ENCODE peak calls at places on chromosomes 13 and 19, in four cellular contexts. Q, T, I and E are unnamed samples.

GRCh38 chr13:44719857-44720671 is 143.9 kb upstream of the TSC22D1 start:
- DNase-seq in Q (no peak), I (no peak), T (peak), E (peak)

GRCh38 chr19:45863840-45864628 is at the start of gene FOXA3:
- DNase-seq in Q (no peak), I (peak), T (peak), E (peak)

GRCh38 chr19:44927746-44928145 is 13.3 kb downstream of the APOC1 start:
- DNase-seq in T (no peak), Q (no peak), I (no peak), E (peak)

GRCh38 chr19:27796540-27796939 is 1416.4 kb downstream of the UQCRFS1 start:
- DNase-seq in T (no peak), Q (no peak), I (no peak), E (no peak)

GRCh38 chr13:99151516-99151915 is 49.1 kb upstream of the UBAC2 start:
- DNase-seq in Q (no peak), I (peak), T (no peak), E (peak)

GRCh38 chr13:71169125-71169524 is 697.9 kb downstream of the DACH1 start:
- DNase-seq in Q (no peak), T (no peak), I (no peak), E (no peak)

GRCh38 chr19:19817357-19817756 is 4.2 kb downstream of the ZNF506 start:
- DNase-seq in I (no peak), Q (no peak), T (no peak), E (no peak)

GRCh38 chr19:903266-903797 is 9.7 kb downstream of the R3HDM4 start:
- DNase-seq in I (no peak), Q (no peak), T (no peak), E (peak)

GRCh38 chr13:86464193-86464592 is 665.0 kb upstream of the SLITRK6 start:
- DNase-seq in T (no peak), Q (no peak), I (no peak), E (no peak)

GRCh38 chr19:15367439-15367838 is 12.1 kb downstream of the AKAP8 start:
- DNase-seq in I (no peak), Q (no peak), T (no peak), E (no peak)

GRCh38 chr13:80862466-80862865 is 521.5 kb upstream of the SPRY2 start:
- DNase-seq in Q (no peak), I (no peak), T (no peak), E (no peak)

GRCh38 chr13:30216111-30216510 is 91.2 kb downstream of the KATNAL1 start:
- DNase-seq in Q (no peak), I (no peak), T (no peak), E (no peak)

DNA sequence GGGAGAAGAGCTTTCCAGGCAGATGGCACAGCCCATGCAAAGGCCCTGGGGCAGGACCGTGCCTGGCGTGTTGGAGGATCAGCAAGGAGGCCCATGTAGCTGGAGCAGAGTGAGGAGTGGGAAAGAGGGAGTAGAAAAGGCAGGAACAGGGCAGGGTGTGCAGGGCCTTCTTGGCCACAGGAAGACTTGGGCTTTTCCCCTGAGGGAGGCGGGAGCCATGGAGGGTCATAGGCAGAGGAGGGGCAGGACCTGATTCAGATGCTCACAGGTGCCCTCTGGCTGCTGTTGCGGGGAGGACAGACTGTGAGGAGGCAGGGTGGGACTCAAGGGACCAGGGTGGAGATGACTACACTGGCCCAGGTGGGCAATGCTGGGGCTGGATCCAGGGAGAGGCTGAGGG is 13.8 kb upstream of the PTPRS start:
- DNase-seq in Q (no peak), I (peak), T (no peak), E (no peak)
- TF ChIP-seq FOS in Q (no peak), I (no peak), T (no peak), E (no peak)

GRCh38 chr19:53055117-53055516 is 10.6 kb downstream of the ERVV-2 start:
- DNase-seq in I (no peak), Q (no peak), T (no peak), E (peak)

DNA sequence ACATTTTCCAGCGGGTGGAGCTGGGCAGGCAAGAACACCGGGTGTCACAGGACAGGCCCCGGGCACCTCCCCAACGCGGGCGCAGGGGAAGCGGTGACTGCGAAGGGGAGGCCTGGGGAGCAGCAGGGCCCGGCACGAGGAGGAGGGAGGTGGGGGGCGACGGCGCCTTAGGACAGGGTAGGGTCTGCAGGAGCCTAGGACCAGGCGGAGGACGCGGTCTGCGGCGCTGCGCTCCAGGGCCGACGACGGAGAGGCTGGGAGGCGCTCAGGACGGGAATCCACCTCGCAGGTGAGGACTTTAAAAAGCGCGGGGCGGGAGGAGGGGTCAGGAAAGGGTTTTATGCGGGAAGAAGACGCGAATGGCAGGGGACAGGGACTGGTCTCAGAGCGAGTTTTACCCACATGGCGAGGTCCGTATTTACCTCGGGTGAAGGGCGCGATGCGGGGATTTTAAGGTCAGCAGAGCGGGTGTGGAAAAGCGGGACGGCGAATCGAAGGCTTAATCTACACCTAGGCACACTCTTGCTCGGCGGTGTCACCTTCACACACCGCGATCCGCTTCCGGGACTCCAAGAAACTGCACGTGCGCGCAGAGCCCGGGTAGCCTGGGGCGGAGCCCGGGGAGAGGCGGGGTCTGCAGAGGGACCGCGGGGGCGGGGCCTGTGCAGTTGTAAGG is 13.5 kb downstream of the ERVV-2 start:
- DNase-seq in Q (no peak), T (no peak), I (no peak), E (no peak)
- H3K4me2 ChIP-seq in Q (no peak), T (no peak), I (no peak), E (peak)

GRCh38 chr13:112835344-112835743 is 133.7 kb upstream of the MCF2L start:
- DNase-seq in T (no peak), I (no peak), Q (no peak), E (no peak)

GRCh38 chr13:112838038-112838965 is 130.7 kb upstream of the MCF2L start:
- DNase-seq in Q (no peak), T (no peak), I (no peak), E (no peak)

GRCh38 chr13:112837371-112838037 is 131.5 kb upstream of the MCF2L start:
- DNase-seq in T (no peak), I (no peak), Q (no peak), E (no peak)

GRCh38 chr13:112835796-112836195 is 133.2 kb upstream of the MCF2L start:
- DNase-seq in Q (no peak), T (no peak), I (no peak), E (no peak)

DNA sequence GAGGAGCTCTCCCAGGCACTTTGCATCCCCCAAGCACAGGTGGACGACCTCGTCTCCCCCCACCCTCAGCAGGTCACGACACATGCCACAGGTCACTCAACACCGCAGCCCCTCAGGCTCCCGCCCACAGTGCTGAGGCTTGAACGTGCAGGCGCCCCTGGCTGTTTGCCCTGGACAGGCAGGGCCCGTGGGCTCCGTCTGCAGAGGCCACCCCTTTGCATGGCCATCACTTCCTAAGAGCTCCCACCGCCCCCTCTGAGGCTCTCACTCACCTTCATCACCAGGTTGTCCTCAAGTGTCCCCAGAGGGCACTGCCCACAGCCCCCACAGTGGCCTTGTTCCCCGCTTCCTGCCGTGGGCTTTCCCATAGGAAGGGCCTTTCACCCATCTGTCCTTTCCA is 132.1 kb upstream of the MCF2L start:
- DNase-seq in I (no peak), T (no peak), Q (no peak), E (no peak)
- TF ChIP-seq FOS in I (no peak), T (no peak), Q (no peak), E (no peak)

DNA sequence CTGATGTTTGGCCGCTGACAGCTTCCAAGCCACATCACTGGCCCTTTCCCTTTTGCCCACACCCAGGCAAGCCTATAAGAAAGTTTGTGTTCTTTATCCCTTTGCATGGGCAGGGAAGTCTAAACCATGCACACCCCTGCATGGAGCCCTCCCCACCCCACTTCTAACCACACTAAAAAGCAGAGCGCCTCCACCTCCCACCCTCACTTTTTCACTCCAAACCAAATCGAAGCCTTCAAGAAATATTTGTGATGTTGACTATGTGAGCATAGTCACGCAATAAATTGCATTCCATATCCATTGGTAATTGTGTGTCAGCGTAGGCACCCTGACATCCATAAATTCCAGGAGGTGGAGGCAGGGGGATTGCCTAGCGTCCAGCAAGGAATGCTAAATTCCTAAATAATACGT is 104.4 kb upstream of the LSM14A start:
- DNase-seq in I (no peak), Q (no peak), T (no peak), E (peak)
- H3K4me2 ChIP-seq in I (no peak), Q (no peak), T (no peak), E (no peak)

DNA sequence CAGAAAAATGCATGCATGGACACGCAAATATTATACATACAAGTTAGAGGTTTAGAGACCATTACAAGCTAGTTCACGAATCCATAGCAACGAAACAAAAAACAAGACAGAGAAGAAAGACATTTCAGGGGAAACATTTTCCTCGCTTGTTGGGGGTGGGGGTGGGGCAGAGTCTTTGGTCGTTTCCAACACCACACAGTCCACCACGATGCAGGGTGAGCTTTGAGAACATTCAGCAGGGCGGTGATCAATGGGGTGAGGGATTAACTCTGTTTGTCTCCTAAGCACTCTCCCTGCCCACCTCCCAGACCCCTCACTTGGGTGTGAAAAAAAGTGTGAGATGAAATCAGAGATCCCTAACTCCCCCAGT is 631 bp downstream of the OXGR1 start:
- DNase-seq in T (no peak), I (no peak), Q (no peak), E (no peak)
- TF ChIP-seq FOS in T (no peak), I (no peak), Q (no peak), E (no peak)

DNA sequence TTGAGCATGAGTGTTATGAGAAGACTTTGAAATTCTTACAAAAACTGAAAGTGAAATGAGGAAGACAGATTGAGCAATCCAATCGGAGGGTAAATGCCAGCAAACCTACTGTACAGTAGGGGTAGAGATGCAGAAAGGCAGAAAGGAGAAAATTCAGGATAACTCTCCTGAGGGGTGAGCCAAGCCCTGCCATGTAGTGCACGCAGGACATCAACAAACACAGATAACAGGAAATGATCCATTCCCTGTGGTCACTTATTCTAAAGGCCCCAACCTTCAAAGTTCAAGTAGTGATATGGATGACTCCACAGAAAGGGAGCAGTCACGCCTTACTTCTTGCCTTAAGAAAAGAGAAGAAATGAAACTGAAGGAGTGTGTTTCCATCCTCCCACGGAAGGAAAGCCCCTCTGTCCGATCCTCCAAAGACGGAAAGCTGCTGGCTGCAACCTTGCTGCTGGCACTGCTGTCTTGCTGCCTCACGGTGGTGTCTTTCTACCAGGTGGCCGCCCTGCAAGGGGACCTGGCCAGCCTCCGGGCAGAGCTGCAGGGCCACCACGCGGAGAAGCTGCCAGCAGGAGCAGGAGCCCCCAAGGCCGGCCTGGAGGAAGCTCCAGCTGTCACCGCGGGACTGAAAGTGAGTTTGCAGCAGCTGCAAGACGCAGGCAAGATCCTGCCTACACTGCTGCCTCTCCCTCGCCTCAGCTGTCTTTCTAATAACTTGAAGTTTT is at the start of gene TNFSF13B:
- DNase-seq in T (peak), I (no peak), Q (peak), E (peak)
- H3K4me2 ChIP-seq in T (peak), I (peak), Q (peak), E (peak)

GRCh38 chr13:23558675-23559536 is 11.3 kb upstream of the TNFRSF19 start:
- DNase-seq in Q (no peak), T (peak), I (no peak), E (peak)
- TF ChIP-seq FOS in Q (no peak), T (peak), I (no peak), E (no peak)